ENCODE peak calls at places on chromosomes 2 and 18, in five cellular contexts. P, Q, M, I and C are unnamed samples.
A peak's percentile ranks its signal among the peaks of the same experiment; 100 is the strongest.

GRCh38 chr18:73564073-73564472 is 583.6 kb downstream of the FBXO15 start:
- DNase-seq in P (no peak), Q (no peak), M (no peak), I (no peak), C (no peak)

GRCh38 chr18:36634573-36635216 is 194.1 kb downstream of the TPGS2 start:
- DNase-seq in P (no peak), Q (no peak), M (no peak), I (no peak), C (no peak)

GRCh38 chr2:200397785-200398184 is 91.3 kb downstream of the SPATS2L start:
- DNase-seq in P (no peak), Q (no peak), M (no peak), I (no peak), C (no peak)

GRCh38 chr2:164992818-164993217 is 37.5 kb upstream of the SLC38A11 start:
- DNase-seq in P (peak; percentile 28), Q (no peak), M (no peak), I (peak; percentile 81), C (peak; percentile 32)

GRCh38 chr18:22311301-22311700 is 106.4 kb downstream of the CTAGE1 start:
- DNase-seq in P (no peak), Q (no peak), M (no peak), I (no peak), C (no peak)

GRCh38 chr2:230134496-230135073 is 65.9 kb upstream of the SLC16A14 start:
- DNase-seq in P (no peak), Q (no peak), M (no peak), I (no peak), C (no peak)

GRCh38 chr2:12684471-12684936 is 32.2 kb upstream of the TRIB2 start:
- DNase-seq in P (no peak), Q (no peak), M (no peak), I (no peak), C (peak; percentile 16)

GRCh38 chr2:71613953-71614925 is 160.9 kb downstream of the DYSF start:
- DNase-seq in P (peak; percentile 10), Q (peak; percentile 7), M (no peak), I (no peak), C (no peak)

GRCh38 chr2:127586746-127587295 is 51.3 kb downstream of the MYO7B start:
- DNase-seq in P (peak; percentile 14), Q (no peak), M (no peak), I (no peak), C (no peak)

GRCh38 chr2:208999911-209000310 is 423.9 kb upstream of the MAP2 start:
- DNase-seq in P (no peak), Q (no peak), M (no peak), I (no peak), C (no peak)

GRCh38 chr2:53442783-53443182 is 324.8 kb upstream of the CHAC2 start:
- DNase-seq in P (no peak), Q (no peak), M (no peak), I (peak; percentile 32), C (no peak)

GRCh38 chr2:196403471-196403870 is 232.1 kb upstream of the STK17B start:
- DNase-seq in P (no peak), Q (no peak), M (no peak), I (no peak), C (no peak)

GRCh38 chr18:13376298-13376840 is 157.8 kb downstream of the LDLRAD4 start:
- DNase-seq in P (peak; percentile 16), Q (no peak), M (no peak), I (no peak), C (no peak)

GRCh38 chr2:207692206-207693065 is 19.0 kb upstream of the CCNYL1 start:
- DNase-seq in P (peak; percentile 73), Q (no peak), M (no peak), I (peak; percentile 51), C (peak; percentile 58)

GRCh38 chr2:88450186-88450585 is 2.3 kb downstream of the FOXI3 start:
- DNase-seq in P (no peak), Q (no peak), M (no peak), I (no peak), C (no peak)

GRCh38 chr2:180449171-180449570 is 442.1 kb upstream of the CWC22 start:
- DNase-seq in P (no peak), Q (no peak), M (no peak), I (no peak), C (no peak)

GRCh38 chr2:157932480-157933205 is 56.5 kb upstream of the ACVR1 start:
- DNase-seq in P (no peak), Q (no peak), M (peak; percentile 63), I (no peak), C (no peak)

GRCh38 chr2:101399001-101399794 is 11.9 kb upstream of the CREG2 start:
- DNase-seq in P (no peak), Q (no peak), M (no peak), I (no peak), C (no peak)

GRCh38 chr2:132774189-132774588 is 104.2 kb upstream of the LYPD1 start:
- DNase-seq in P (no peak), Q (no peak), M (no peak), I (no peak), C (no peak)

GRCh38 chr2:3238951-3239841 is 138.4 kb downstream of the EIPR1 start:
- DNase-seq in P (no peak), Q (no peak), M (no peak), I (no peak), C (no peak)

GRCh38 chr2:236568922-236569592 is 568 bp upstream of the ACKR3 start:
- DNase-seq in P (no peak), Q (no peak), M (no peak), I (no peak), C (no peak)
- H3K27ac ChIP-seq in P (no peak overlapping the region), Q (peak overlapping the region; percentile 79), M (no peak overlapping the region), I (peak overlapping the region; percentile 46), C (no peak overlapping the region)

GRCh38 chr2:9473308-9473984 is 905 bp upstream of the IAH1 start:
- DNase-seq in P (peak; percentile 57), Q (no peak), M (peak; percentile 36), I (peak; percentile 9), C (no peak)
- TF ChIP-seq CTCF in P (no peak), Q (no peak), M (peak; percentile 22), I (peak; percentile 9), C (no peak)

DNA sequence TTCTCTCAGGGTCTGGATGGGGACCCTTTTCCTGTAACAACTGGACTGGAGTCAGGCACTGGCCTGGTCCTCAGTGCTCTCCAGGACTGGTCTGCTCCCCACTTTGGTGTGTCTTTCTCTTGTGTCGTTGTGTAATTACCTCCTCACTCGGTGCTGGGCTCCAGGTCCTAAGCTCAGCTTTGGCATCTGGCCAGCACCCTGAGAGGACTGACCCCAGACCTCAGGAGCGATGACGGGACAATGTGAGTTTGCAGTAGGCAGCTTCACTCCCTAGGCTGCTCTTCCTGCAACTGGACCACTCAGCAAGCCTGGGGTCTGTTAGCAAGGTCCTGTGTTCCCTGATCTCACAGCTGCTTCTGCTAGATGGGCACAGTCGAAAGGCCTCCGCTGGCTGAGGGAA is 93.8 kb downstream of the COLEC12 start:
- DNase-seq in P (no peak), Q (no peak), M (no peak), I (no peak), C (no peak)
- H3K27me3 ChIP-seq in P (no peaks in the 10 kb centered on the region), Q (no peaks in the 10 kb centered on the region), M (no peaks in the 10 kb centered on the region), I (no peaks in the 10 kb centered on the region), C (no peaks in the 10 kb centered on the region)

GRCh38 chr2:177396630-177397460 is 4.3 kb downstream of the AGPS start:
- DNase-seq in P (no peak), Q (no peak), M (no peak), I (no peak), C (no peak)
- H3K27ac ChIP-seq in P (no peak overlapping the region), Q (peak overlapping the region; percentile 24), M (no peak overlapping the region), I (no peak overlapping the region), C (no peak overlapping the region)

GRCh38 chr2:194819367-194819766 is 837.7 kb upstream of the SLC39A10 start:
- DNase-seq in P (no peak), Q (no peak), M (no peak), I (peak; percentile 12), C (no peak)
- TF ChIP-seq CTCF in P (no peak), Q (no peak), M (no peak), I (no peak), C (peak; percentile 42)

DNA sequence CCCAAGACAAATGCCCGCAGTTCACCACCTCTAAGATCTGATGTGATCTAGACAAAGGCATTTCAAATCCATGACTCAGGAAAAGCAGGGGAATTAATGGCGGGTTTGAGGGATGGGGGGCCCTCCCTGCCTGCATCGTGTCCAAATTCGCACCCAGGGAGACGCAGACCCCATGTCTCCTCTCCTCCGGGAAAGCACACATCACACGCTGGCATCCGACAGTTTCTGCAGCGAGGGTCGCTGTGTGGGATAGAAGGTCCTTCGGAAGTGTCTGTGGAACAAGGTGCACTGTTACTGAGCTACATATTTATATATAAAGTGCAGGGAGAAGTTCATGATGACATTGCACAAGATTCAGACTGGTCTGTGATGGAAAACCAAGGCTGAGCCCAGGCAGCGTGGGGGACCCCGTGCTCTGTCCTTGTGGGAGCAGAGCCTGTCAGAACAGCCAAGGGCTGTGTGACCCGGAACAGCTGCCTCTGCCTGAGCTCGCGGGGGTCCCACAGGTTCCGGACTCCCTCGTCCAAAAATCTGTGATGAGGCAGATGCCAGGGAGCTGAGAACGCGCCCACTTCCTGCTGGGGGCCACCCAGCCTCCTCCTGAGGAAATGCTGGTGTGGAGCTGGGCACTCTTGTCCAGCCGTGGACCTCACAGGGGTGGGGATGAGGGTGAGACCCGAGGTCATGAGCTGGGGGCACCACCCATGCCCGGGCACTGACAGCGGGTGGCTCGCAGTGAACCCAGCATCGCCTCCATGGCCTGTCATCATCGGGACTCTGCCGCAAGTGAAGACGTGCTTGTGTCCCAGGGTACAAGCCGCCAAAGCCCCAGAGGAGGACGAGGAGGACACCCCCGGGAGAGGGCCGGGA is 82.2 kb upstream of the CTDP1 start:
- DNase-seq in P (no peak), Q (no peak), M (no peak), I (no peak), C (peak; percentile 34)
- H3K27me3 ChIP-seq in P (no peaks in the 10 kb centered on the region), Q (no peaks in the 10 kb centered on the region), M (no peaks in the 10 kb centered on the region), I (no peaks in the 10 kb centered on the region), C (no peaks in the 10 kb centered on the region)

GRCh38 chr2:27010139-27010538 is 22.6 kb upstream of the TMEM214 start:
- DNase-seq in P (no peak), Q (no peak), M (no peak), I (no peak), C (no peak)

GRCh38 chr2:27009716-27010115 is 23.0 kb upstream of the TMEM214 start:
- DNase-seq in P (no peak), Q (no peak), M (no peak), I (no peak), C (no peak)

GRCh38 chr2:27016801-27017325 is 15.9 kb upstream of the TMEM214 start:
- DNase-seq in P (peak; percentile 62), Q (peak; percentile 53), M (peak; percentile 61), I (peak; percentile 82), C (peak; percentile 28)

GRCh38 chr2:27014771-27015433 is 17.9 kb upstream of the TMEM214 start:
- DNase-seq in P (no peak), Q (no peak), M (no peak), I (no peak), C (no peak)

GRCh38 chr2:27013738-27014137 is 19.0 kb upstream of the TMEM214 start:
- DNase-seq in P (no peak), Q (no peak), M (no peak), I (no peak), C (no peak)
- H3K27ac ChIP-seq in P (no peak overlapping the region), Q (no peak overlapping the region), M (no peak overlapping the region), I (no peak overlapping the region), C (no peak overlapping the region)

DNA sequence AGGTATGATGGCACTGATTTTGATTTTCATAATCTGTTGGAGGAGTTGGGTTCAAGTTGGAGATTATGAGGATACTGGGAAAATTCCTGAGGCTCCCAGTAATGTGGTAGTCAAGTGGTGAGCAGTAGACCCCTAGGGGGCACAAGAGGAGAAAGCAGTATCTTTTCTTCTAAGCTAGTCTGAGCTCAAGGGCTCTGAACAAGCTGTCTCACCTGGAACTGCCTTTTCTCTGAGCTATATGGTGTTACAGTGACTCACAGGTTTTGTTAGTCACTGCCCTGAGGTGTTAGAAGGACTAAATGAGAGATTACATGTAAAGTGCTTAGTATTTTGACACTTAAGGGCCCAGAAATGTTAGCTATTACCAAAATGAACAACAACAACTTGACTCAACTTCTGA is 42.2 kb downstream of the CD302 start:
- DNase-seq in P (no peak), Q (no peak), M (peak; percentile 25), I (peak; percentile 2), C (no peak)
- TF ChIP-seq CTCF in P (no peak), Q (no peak), M (no peak), I (peak; percentile 36), C (peak; percentile 10)